ENCODE peak calls at places on chromosomes 6 and 20, in nine cellular contexts. S, C, Z, G, T, H, U, I and B are unnamed samples.
A peak's percentile ranks its signal among the peaks of the same experiment; 100 is the strongest.

GRCh38 chr6:165552248-165552736 is 110.7 kb downstream of the PDE10A start:
- DNase-seq in H (no peak), I (no peak), U (no peak), T (no peak), C (no peak), G (peak; percentile 43), S (no peak), Z (no peak), B (no peak)

GRCh38 chr20:48205786-48206185 is 420.5 kb upstream of the SULF2 start:
- DNase-seq in U (no peak), H (no peak), T (no peak), Z (no peak), C (no peak), I (no peak), S (no peak), G (no peak), B (no peak)

GRCh38 chr20:37711001-37711400 is 17.2 kb downstream of the CTNNBL1 start:
- DNase-seq in U (no peak), I (no peak), H (no peak), Z (no peak), C (no peak), T (no peak), S (no peak), G (no peak), B (no peak)

GRCh38 chr6:305371-306206 is 13.3 kb downstream of the DUSP22 start:
- DNase-seq in U (no peak), H (no peak), C (no peak), T (no peak), S (no peak), Z (no peak), I (peak; percentile 15), G (no peak), B (no peak)

GRCh38 chr20:47982574-47983360 is 197.5 kb upstream of the SULF2 start:
- DNase-seq in I (no peak), Z (peak; percentile 19), G (no peak), U (no peak), H (no peak), C (no peak), T (no peak), S (no peak), B (no peak)

GRCh38 chr6:43923376-43924221 is 153.6 kb downstream of the VEGFA start:
- DNase-seq in T (no peak), G (no peak), S (peak; percentile 35), H (peak; percentile 56), Z (no peak), C (peak; percentile 19), I (no peak), U (no peak), B (no peak)

GRCh38 chr20:59299961-59300340 is 460 bp upstream of the EDN3 start:
- DNase-seq in C (no peak), Z (no peak), T (no peak), I (no peak), U (no peak), S (no peak), H (no peak), G (no peak), B (no peak)

GRCh38 chr6:136989591-136990578 is 54.9 kb downstream of the IL20RA start:
- DNase-seq in G (no peak), S (no peak), H (no peak), I (no peak), U (peak; percentile 39), T (no peak), Z (no peak), C (no peak), B (no peak)

GRCh38 chr6:45599053-45599452 is 221.3 kb upstream of the SUPT3H start:
- DNase-seq in S (no peak), U (no peak), I (no peak), H (no peak), T (no peak), G (no peak), C (no peak), Z (no peak), B (no peak)

GRCh38 chr6:73631849-73632248 is 21.9 kb downstream of the SLC17A5 start:
- DNase-seq in U (no peak), H (peak; percentile 93), S (no peak), I (no peak), Z (no peak), T (no peak), G (no peak), C (no peak), B (no peak)

GRCh38 chr6:15501806-15502450 is 160.9 kb downstream of the DTNBP1 start:
- DNase-seq in U (peak; percentile 33), H (peak; percentile 81), G (no peak), T (no peak), I (no peak), S (no peak), Z (no peak), C (no peak), B (no peak)

GRCh38 chr6:6494677-6495076 is 93.8 kb upstream of the LY86 start:
- DNase-seq in C (peak; percentile 41), H (no peak), S (peak; percentile 73), Z (peak; percentile 28), U (peak; percentile 56), T (no peak), G (peak; percentile 35), I (peak; percentile 69), B (no peak)
- TF ChIP-seq CTCF in C (peak; percentile 68), H (no peak), S (peak; percentile 58), Z (peak; percentile 73), U (peak; percentile 61), T (peak; percentile 46), G (no peak), I (no peak), B (no peak)

GRCh38 chr20:31677553-31678260 is 40.0 kb downstream of the COX4I2 start:
- DNase-seq in H (no peak), U (no peak), C (peak; percentile 31), S (no peak), Z (no peak), I (no peak), T (no peak), G (no peak), B (no peak)
- H3K4me1 ChIP-seq in H (peaks cover 34% of the 10 kb centered on the region), U (peaks cover 72% of the 10 kb centered on the region), C (peaks cover 96% of the 10 kb centered on the region), S (peaks cover 98% of the 10 kb centered on the region), Z (peaks cover 94% of the 10 kb centered on the region), I (peaks cover 93% of the 10 kb centered on the region), T (peaks cover 99% of the 10 kb centered on the region), G (peaks cover 76% of the 10 kb centered on the region), B (peaks cover 86% of the 10 kb centered on the region)

GRCh38 chr6:150004783-150005717 is 20.3 kb downstream of the RAET1L start:
- DNase-seq in G (peak; percentile 95), T (peak; percentile 57), U (peak; percentile 94), C (peak; percentile 96), Z (peak; percentile 99), H (peak; percentile 80), I (peak; percentile 95), S (peak; percentile 94), B (peak; percentile 51)

GRCh38 chr6:150005761-150006651 is 19.3 kb downstream of the RAET1L start:
- DNase-seq in Z (no peak), H (no peak), U (no peak), S (no peak), C (no peak), T (no peak), I (no peak), G (no peak), B (no peak)

GRCh38 chr6:150004101-150004782 is 21.1 kb downstream of the RAET1L start:
- DNase-seq in T (no peak), H (no peak), Z (no peak), I (no peak), U (no peak), S (no peak), G (no peak), C (no peak), B (no peak)

GRCh38 chr6:150008588-150008987 is 16.7 kb downstream of the RAET1L start:
- DNase-seq in T (no peak), Z (peak; percentile 65), S (no peak), C (no peak), I (no peak), G (peak; percentile 60), U (no peak), H (no peak), B (no peak)

DNA sequence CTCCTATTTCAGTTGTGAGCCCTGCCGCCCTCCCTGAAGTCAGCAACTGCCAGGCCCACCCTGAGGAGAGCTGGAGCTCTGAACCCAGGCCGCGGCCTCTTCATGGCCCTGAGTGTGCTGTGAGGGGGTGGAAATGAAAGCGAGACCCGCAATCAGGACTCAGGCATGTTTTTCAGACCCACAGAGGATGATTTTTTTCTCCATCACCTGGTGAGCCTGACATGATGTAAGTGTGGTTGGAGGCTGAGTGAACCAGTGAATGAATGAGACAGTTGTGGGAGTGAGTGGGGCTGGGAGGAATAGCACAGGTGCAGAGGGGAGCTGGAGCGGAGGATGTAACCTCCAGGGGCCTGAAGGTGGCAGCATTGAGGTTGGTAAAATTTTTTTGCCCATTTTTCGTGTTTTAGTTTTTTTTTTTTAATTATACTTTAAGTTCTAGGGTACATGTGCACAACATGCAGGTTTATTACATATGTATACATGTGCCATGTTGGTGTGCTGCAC is 18.3 kb downstream of the RAET1L start:
- DNase-seq in T (no peak), H (peak; percentile 13), U (no peak), Z (peak; percentile 55), G (no peak), I (no peak), S (no peak), C (peak; percentile 60), B (no peak)
- H3K27me3 ChIP-seq in T (no peaks in the 10 kb centered on the region), H (peaks cover 55% of the 10 kb centered on the region), U (peaks cover 70% of the 10 kb centered on the region), Z (peaks cover 11% of the 10 kb centered on the region), G (no peaks in the 10 kb centered on the region), I (no peaks in the 10 kb centered on the region), S (peaks cover 41% of the 10 kb centered on the region), C (peaks cover 13% of the 10 kb centered on the region), B (peaks cover 14% of the 10 kb centered on the region)

GRCh38 chr6:119052292-119052889 is 26.1 kb downstream of the FAM184A start:
- DNase-seq in C (no peak), G (no peak), U (no peak), I (no peak), H (no peak), T (no peak), S (no peak), Z (no peak), B (no peak)
- TF ChIP-seq CTCF in C (no peak), G (no peak), U (no peak), I (no peak), H (no peak), T (no peak), S (no peak), Z (no peak), B (no peak)

DNA sequence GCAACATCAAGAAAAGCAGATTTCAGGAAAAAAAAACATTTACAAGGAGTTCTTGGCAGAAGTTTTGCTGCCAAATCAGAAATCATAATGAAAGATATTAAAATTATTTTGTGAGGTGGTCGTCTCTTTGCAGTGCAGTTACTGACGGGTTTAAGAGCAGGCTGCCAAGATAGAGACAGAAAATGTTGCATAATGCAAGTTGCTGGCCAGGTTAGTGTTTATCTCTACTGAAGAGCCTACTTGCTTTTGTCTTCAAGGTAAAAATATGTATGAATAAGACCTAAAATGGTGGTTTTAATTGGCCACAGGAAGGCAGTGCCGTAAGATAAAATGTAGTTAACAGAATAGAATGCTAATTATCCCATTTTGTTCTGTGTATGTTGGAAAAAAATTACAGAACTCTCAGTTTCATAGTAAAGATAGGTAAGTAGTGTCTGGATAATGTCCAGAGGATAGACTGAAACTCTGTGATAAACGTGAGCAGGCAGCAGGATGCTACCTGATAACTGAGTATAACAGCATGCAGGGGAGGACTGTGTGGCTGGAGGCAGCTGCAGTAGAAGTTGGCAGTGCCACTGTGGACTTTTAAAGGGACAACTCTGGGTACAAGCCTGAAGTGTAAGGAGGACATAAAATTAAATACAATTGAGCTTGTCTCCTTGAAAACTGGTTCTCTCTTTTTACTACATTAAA is 13.9 kb downstream of the FOXO3 start:
- DNase-seq in C (no peak), G (no peak), Z (no peak), T (no peak), I (no peak), H (no peak), S (no peak), U (no peak), B (no peak)
- H3K4me1 ChIP-seq in C (peaks cover 16% of the 10 kb centered on the region), G (peaks cover 40% of the 10 kb centered on the region), Z (peaks cover 42% of the 10 kb centered on the region), T (peaks cover 94% of the 10 kb centered on the region), I (peaks cover 58% of the 10 kb centered on the region), H (peaks cover 16% of the 10 kb centered on the region), S (peaks cover 80% of the 10 kb centered on the region), U (peaks cover 54% of the 10 kb centered on the region), B (peaks cover 60% of the 10 kb centered on the region)